ENCODE peak calls at places on chromosomes 16 and 17, in four cellular contexts. Y, I, A and N are unnamed samples.
A peak's percentile ranks its signal among the peaks of the same experiment; 100 is the strongest.

GRCh38 chr16:70270176-70270575 is 18.4 kb upstream of the EXOSC6 start:
- DNase-seq in Y (no peak), A (no peak), I (no peak), N (no peak)

GRCh38 chr17:36600936-36601302 is 464 bp upstream of the MRM1 start:
- DNase-seq in A (no peak), I (no peak), Y (no peak), N (no peak)

GRCh38 chr16:63617047-63617989 is 1504.5 kb downstream of the CDH11 start:
- DNase-seq in Y (no peak), A (no peak), I (no peak), N (no peak)

GRCh38 chr16:50644730-50645129 is 36.4 kb downstream of the SNX20 start:
- DNase-seq in Y (no peak), I (peak; percentile 31), A (no peak), N (no peak)

GRCh38 chr17:41184480-41184961 is at the start of gene KRTAP4-1:
- DNase-seq in Y (no peak), A (no peak), I (no peak), N (no peak)

GRCh38 chr16:57814896-57815295 is 12.6 kb upstream of the KIFC3 start:
- DNase-seq in A (no peak), Y (no peak), I (no peak), N (no peak)

GRCh38 chr16:24624102-24624501 is 84.7 kb downstream of the RBBP6 start:
- DNase-seq in I (no peak), A (peak; percentile 61), Y (no peak), N (no peak)

GRCh38 chr16:79054593-79054992 is 545.9 kb downstream of the MAF start:
- DNase-seq in A (no peak), I (no peak), Y (no peak), N (no peak)

GRCh38 chr17:56184650-56185049 is 31.4 kb downstream of the ANKFN1 start:
- DNase-seq in Y (no peak), I (no peak), A (no peak), N (no peak)

GRCh38 chr17:8016632-8017424 is 14.4 kb downstream of the GUCY2D start:
- DNase-seq in Y (no peak), A (peak; percentile 53), I (peak; percentile 41), N (no peak)

GRCh38 chr17:43482103-43483012 is 1.4 kb upstream of the DHX8 start:
- DNase-seq in A (no peak), I (no peak), Y (peak; percentile 42), N (no peak)

GRCh38 chr17:43475494-43476089 is 8.2 kb upstream of the DHX8 start:
- DNase-seq in A (no peak), Y (no peak), I (no peak), N (no peak)

GRCh38 chr17:43479948-43480347 is 3.8 kb upstream of the DHX8 start:
- DNase-seq in A (no peak), I (no peak), Y (peak; percentile 90), N (no peak)

GRCh38 chr17:43483674-43484551 is at the start of gene DHX8:
- DNase-seq in A (peak; percentile 94), I (peak; percentile 95), Y (peak; percentile 100), N (peak; percentile 97)

GRCh38 chr17:43477832-43478634 is 5.7 kb upstream of the DHX8 start:
- DNase-seq in I (no peak), A (no peak), Y (peak; percentile 82), N (no peak)
- TF ChIP-seq CEBPB in I (no peak), A (no peak), Y (peak; percentile 56), N (no peak)

GRCh38 chr17:1802429-1802828 is 27.3 kb downstream of the SMYD4 start:
- DNase-seq in A (no peak), I (no peak), Y (no peak), N (no peak)
- H3K36me3 ChIP-seq in A (peaks cover 28% of the 10 kb centered on the region), I (peaks cover 27% of the 10 kb centered on the region), Y (peaks cover 8% of the 10 kb centered on the region), N (peaks cover 7% of the 10 kb centered on the region)

DNA sequence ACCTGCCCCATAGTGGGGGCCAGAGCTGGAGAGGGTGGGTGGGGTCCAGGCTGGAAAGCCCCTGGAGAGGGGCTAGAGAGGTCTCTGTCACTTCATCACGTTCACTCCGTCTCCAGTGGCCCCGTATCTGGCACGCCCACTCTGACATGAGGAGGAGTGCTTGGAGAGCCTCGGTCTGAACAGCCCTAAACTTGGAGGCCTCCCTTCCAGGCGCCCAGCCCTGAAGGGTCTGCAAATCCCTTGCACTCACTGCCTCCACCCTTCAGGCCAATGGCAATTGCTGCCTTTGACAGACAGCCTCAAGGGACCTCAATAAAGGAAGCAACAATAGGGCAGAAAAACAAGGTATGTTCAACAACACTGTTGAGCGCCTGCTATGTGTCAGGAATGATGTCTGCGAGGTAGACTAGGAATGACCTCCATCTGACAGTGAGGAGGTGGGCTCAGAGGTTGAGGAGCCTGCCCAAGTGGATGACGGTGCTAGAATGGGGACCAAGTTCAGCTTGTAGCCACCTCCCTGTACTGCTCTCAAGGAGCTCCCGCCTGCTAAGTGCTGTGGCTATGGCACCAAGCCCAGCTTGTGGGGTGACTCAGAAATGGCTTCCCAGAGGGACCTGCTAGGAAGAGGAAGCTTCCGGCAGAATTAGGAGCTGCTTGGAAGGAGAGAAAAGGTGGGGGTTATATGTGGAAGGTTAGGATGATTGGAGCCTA is 2.9 kb upstream of the EPX start:
- DNase-seq in A (no peak), Y (no peak), I (no peak), N (no peak)
- TF ChIP-seq CREB1 in A (no peak), Y (no peak), I (no peak), N (no peak)

GRCh38 chr16:11379420-11379819 is 34.2 kb downstream of the RMI2 start:
- DNase-seq in A (no peak), I (no peak), Y (no peak), N (peak; percentile 71)
- TF ChIP-seq CEBPB in A (no peak), I (no peak), Y (no peak), N (no peak)

GRCh38 chr17:74769266-74769855 is 6.8 kb downstream of the NAT9 start:
- DNase-seq in A (no peak), Y (no peak), I (no peak), N (no peak)

GRCh38 chr17:74769856-74770497 is 6.2 kb downstream of the NAT9 start:
- DNase-seq in A (no peak), Y (no peak), I (no peak), N (no peak)

GRCh38 chr17:74768763-74769114 is 7.4 kb downstream of the NAT9 start:
- DNase-seq in A (no peak), Y (no peak), I (no peak), N (no peak)

GRCh38 chr17:74767111-74767516 is 9.0 kb downstream of the NAT9 start:
- DNase-seq in I (no peak), Y (no peak), A (no peak), N (no peak)

DNA sequence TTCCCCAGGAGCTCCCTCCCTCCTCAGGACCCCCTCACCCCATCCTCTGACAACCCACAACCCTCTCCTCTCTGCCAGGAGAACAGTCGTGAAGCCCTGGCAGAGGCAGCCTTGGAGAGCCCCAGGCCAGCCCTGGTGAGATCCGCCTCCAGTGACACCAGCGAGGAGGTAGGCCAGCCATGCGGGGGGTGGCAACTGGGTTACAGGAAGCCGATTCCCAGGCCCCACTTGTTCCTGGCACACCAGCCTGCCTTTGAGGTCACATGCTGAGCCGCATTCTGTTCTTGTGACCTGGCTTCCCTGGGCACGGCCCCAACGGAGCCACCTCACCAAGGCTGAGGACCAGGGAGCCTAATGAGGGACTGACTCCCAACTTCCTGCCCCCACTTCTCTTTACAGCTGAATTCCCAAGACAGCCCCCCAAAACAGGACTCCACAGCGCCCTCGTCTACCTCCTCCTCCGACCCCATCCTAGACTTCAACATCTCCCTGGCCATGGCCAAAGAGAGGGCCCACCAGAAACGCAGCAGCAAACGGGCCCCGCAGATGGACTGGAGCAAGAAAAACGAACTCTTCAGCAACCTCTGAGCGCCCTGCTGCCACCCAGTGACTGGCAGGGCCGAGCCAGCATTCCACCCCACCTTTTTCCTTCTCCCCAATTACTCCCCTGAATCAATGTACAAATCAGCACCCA is 7.9 kb downstream of the NAT9 start:
- DNase-seq in A (no peak), I (no peak), Y (no peak), N (no peak)
- H3K36me3 ChIP-seq in A (peaks cover 73% of the 10 kb centered on the region), I (peaks cover 40% of the 10 kb centered on the region), Y (peaks cover 35% of the 10 kb centered on the region), N (peaks cover 25% of the 10 kb centered on the region)

GRCh38 chr16:71883193-71883848 is 661 bp downstream of the ZNF821 start:
- DNase-seq in A (peak; percentile 46), Y (no peak), I (no peak), N (no peak)
- TF ChIP-seq CREB1 in A (no peak), Y (no peak), I (no peak), N (no peak)

GRCh38 chr17:19737305-19738072 is 10.6 kb downstream of the ALDH3A1 start:
- DNase-seq in A (no peak), Y (no peak), I (no peak), N (no peak)
- TF ChIP-seq CEBPB in A (no peak), Y (no peak), I (no peak), N (no peak)

DNA sequence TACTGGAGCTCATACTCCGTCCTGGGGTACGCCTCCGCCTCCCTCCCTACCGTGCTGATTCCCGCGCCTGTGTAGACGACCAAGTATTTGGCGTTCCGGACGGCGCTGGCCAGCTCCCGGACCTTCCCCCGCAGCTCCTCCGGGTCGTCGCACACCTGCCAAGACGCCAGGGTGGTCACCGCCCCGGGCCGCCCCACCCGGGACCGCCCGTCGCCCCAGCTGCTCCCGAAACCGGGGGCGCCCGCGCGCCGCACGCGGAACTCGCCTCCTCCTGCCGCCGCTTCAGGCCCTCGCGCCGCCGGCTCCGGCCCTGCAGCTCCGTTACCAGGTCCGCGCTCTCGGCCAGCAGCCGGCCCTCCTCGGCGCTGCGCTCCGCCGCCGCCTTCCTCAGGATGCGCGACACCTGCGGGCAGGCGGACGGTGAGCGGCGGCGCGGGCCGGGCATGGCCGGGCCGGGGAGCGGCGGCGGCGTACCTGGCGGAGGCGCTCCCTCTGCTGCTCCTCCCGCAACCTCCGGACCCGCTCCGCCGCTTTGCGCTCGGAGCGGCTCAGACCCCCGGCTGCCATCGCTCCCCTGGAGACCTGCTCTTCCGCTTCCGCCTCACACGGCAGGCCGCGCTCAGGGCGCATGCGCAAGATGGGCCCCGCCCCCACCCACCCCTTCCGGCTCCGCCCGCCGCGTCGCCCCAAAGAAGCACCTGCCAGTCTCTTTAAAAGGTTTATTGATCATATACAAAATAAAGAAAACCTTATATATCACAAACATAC is at the start of gene SIRT7:
- DNase-seq in Y (peak; percentile 72), A (peak; percentile 89), I (no peak), N (peak; percentile 45)
- H3K36me3 ChIP-seq in Y (peaks cover 44% of the 10 kb centered on the region), A (peaks cover 79% of the 10 kb centered on the region), I (peaks cover 43% of the 10 kb centered on the region), N (peaks cover 14% of the 10 kb centered on the region)

DNA sequence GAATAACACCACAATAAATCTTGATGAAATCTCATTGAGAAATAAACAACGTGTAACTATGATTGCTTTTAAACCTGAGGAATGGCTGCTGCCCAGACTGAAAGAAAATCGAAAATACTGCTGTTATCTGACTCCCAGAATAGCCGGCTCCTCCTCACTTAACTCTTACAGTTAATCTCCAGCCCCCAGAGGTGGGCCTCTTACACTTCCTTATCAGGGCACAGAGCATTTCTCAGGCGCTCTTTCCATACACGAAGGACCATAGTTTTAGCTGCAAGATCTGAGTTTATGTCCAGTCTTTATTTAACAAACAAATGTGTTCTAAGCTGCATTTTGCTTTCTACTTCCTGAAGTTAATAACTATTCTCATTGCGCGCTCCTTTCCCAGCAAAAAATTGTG is 206.9 kb downstream of the MAP2K4 start:
- DNase-seq in A (peak; percentile 10), I (no peak), Y (no peak), N (no peak)
- TF ChIP-seq CREB1 in A (no peak), I (no peak), Y (no peak), N (no peak)